ENCODE peak calls at places on chromosomes 2 and 18, in seven cellular contexts. W is OCI-M1; Q is activated T-helper 1 cell treated with anti-CD3 and anti-CD28 coated beads, Interleukin-2, amount 50 U/mL, for 16 hours; D is stimulated activated CD4-positive, alpha-beta T cell treated with anti-CD3 and anti-CD28 coated beads, Interleukin-1b, Interleukin-23, amount 100 ng/mL, for 24 hours; E is GM23338; F is tibial artery; Y is LHCN-M2. L is an unnamed sample.
A peak's percentile ranks its signal among the peaks of the same experiment; 100 is the strongest.

GRCh38 chr2:143787674-143788073 is 658.5 kb downstream of the ARHGAP15 start:
- DNase-seq in W (no peak), E (no peak), F (no peak), Y (peak; percentile 4), Q (no peak), D (no peak), L (no peak)

GRCh38 chr18:24118750-24119577 is 19.9 kb upstream of the CABYR start:
- DNase-seq in E (peak; percentile 88), D (peak; percentile 71), Q (peak; percentile 56), Y (peak; percentile 67), F (peak; percentile 66), W (peak; percentile 84), L (no peak)

GRCh38 chr2:182368996-182369395 is 57.8 kb downstream of the PDE1A start:
- DNase-seq in Q (no peak), E (no peak), F (no peak), D (no peak), Y (no peak), W (no peak), L (no peak)

GRCh38 chr2:69036926-69037325 is 23.9 kb downstream of the ANTXR1 start:
- DNase-seq in F (no peak), E (no peak), D (no peak), Y (no peak), W (no peak), Q (no peak), L (no peak)

GRCh38 chr2:16139663-16140610 is 199.6 kb downstream of the MYCN start:
- DNase-seq in F (no peak), D (no peak), E (no peak), W (no peak), Q (no peak), Y (no peak), L (no peak)

GRCh38 chr18:9594782-9595181 is 19.6 kb downstream of the PPP4R1 start:
- DNase-seq in D (no peak), E (no peak), F (no peak), Y (peak; percentile 39), Q (no peak), W (no peak), L (no peak)

GRCh38 chr2:236507393-236508085 is 62.1 kb upstream of the ACKR3 start:
- DNase-seq in E (peak; percentile 92), F (peak; percentile 29), Q (peak; percentile 23), D (peak; percentile 24), Y (no peak), W (no peak), L (no peak)

GRCh38 chr2:207137922-207138321 is 27.8 kb downstream of the KLF7 start:
- DNase-seq in F (no peak), E (no peak), Y (no peak), W (no peak), D (no peak), Q (no peak), L (no peak)

GRCh38 chr2:168530980-168531379 is 74.9 kb downstream of the CERS6 start:
- DNase-seq in E (no peak), D (no peak), W (peak; percentile 58), F (no peak), Y (peak; percentile 69), Q (no peak), L (no peak)

GRCh38 chr2:119478188-119479065 is 45.9 kb downstream of the SCTR start:
- DNase-seq in F (no peak), Y (no peak), Q (no peak), E (no peak), W (no peak), D (no peak), L (peak; percentile 45)

GRCh38 chr2:26049641-26050040 is 15.8 kb downstream of the RAB10 start:
- DNase-seq in Q (no peak), D (no peak), Y (no peak), E (no peak), F (no peak), W (no peak), L (no peak)

GRCh38 chr2:235135990-235136561 is 184.3 kb downstream of the SH3BP4 start:
- DNase-seq in Y (peak; percentile 78), Q (no peak), F (peak; percentile 82), E (peak; percentile 91), W (peak; percentile 66), D (peak; percentile 19), L (no peak)

GRCh38 chr2:54455584-54456525 is at the start of gene SPTBN1:
- DNase-seq in Q (no peak), W (no peak), E (peak; percentile 92), D (no peak), Y (peak; percentile 89), F (peak; percentile 87), L (peak; percentile 95)

GRCh38 chr2:128452536-128453530 is 134.2 kb upstream of the HS6ST1 start:
- DNase-seq in W (no peak), E (no peak), Y (no peak), D (no peak), F (peak; percentile 4), Q (no peak), L (peak; percentile 80)

GRCh38 chr2:37781028-37781427 is 109.6 kb upstream of the CDC42EP3 start:
- DNase-seq in Q (no peak), D (no peak), E (no peak), Y (peak; percentile 94), W (peak; percentile 10), F (no peak), L (no peak)

GRCh38 chr2:69216535-69217332 is 170.3 kb downstream of the GFPT1 start:
- DNase-seq in D (no peak), Q (no peak), F (no peak), Y (peak; percentile 97), E (no peak), W (no peak), L (no peak)

GRCh38 chr18:14971461-14972185 is 223.7 kb downstream of the ANKRD30B start:
- DNase-seq in F (no peak), E (no peak), Q (no peak), W (no peak), Y (peak; percentile 94), D (no peak), L (no peak)

GRCh38 chr18:23302852-23303527 is 150.1 kb upstream of the RIOK3 start:
- DNase-seq in Y (peak; percentile 86), E (no peak), D (no peak), W (no peak), F (no peak), Q (no peak), L (no peak)

GRCh38 chr2:201396595-201396994 is 39.5 kb upstream of the FLACC1 start:
- DNase-seq in D (no peak), Y (no peak), F (no peak), Q (no peak), E (no peak), W (no peak), L (no peak)

GRCh38 chr2:66021296-66021695 is 413.6 kb upstream of the MEIS1 start:
- DNase-seq in Q (no peak), W (no peak), F (no peak), Y (no peak), E (no peak), D (no peak), L (no peak)

GRCh38 chr2:150733219-150733618 is 245.8 kb upstream of the RND3 start:
- DNase-seq in F (no peak), E (no peak), D (no peak), Y (no peak), Q (no peak), W (peak; percentile 21), L (no peak)

GRCh38 chr2:30232027-30232800 is 880 bp downstream of the LBH start:
- DNase-seq in Q (peak; percentile 67), F (peak; percentile 58), E (peak; percentile 93), D (peak; percentile 43), W (peak; percentile 66), Y (peak; percentile 62), L (no peak)

GRCh38 chr2:85017436-85018048 is 46.6 kb downstream of the KCMF1 start:
- DNase-seq in W (peak; percentile 47), Y (peak; percentile 25), D (no peak), Q (no peak), F (no peak), E (peak; percentile 61), L (no peak)

GRCh38 chr18:54740146-54740844 is 88.0 kb upstream of the RAB27B start:
- DNase-seq in W (no peak), F (no peak), D (no peak), E (no peak), Y (peak; percentile 37), Q (no peak), L (no peak)

GRCh38 chr2:68722712-68723111 is 11.9 kb upstream of the ARHGAP25 start:
- DNase-seq in Q (no peak), Y (no peak), D (no peak), E (peak; percentile 64), F (no peak), W (no peak), L (no peak)

GRCh38 chr2:216318470-216318869 is 53.8 kb downstream of the MARCHF4 start:
- DNase-seq in F (no peak), Y (no peak), Q (no peak), E (peak; percentile 51), D (no peak), W (no peak), L (no peak)

GRCh38 chr2:218392891-218393462 is 6.7 kb upstream of the CTDSP1 start:
- DNase-seq in Y (no peak), D (no peak), W (no peak), F (no peak), Q (no peak), E (no peak), L (no peak)

GRCh38 chr2:197297262-197297661 is 13.3 kb downstream of the ANKRD44 start:
- DNase-seq in Y (no peak), F (no peak), Q (no peak), D (no peak), E (no peak), W (peak; percentile 71), L (no peak)

GRCh38 chr2:192245329-192245728 is 50.6 kb upstream of the TMEFF2 start:
- DNase-seq in E (no peak), D (no peak), F (peak; percentile 25), Q (no peak), W (no peak), Y (no peak), L (no peak)

GRCh38 chr2:14134737-14135136 is 497.8 kb upstream of the LRATD1 start:
- DNase-seq in Q (no peak), F (no peak), W (no peak), Y (peak; percentile 6), E (no peak), D (no peak), L (no peak)

GRCh38 chr2:221371347-221371746 is 200.8 kb downstream of the EPHA4 start:
- DNase-seq in D (no peak), W (no peak), Q (no peak), E (no peak), F (no peak), Y (no peak), L (no peak)